ENCODE peak calls at places on chromosomes 5 and 9, in ten cellular contexts. One of them, this sample, is unnamed.

GRCh38 chr9:128987800-128988199 is 40.3 kb downstream of the NUP188 start:
- DNase-seq in psoas muscle: peak; percentile 67
- DNase-seq in endodermal cell: no peak
- DNase-seq in upper lobe of left lung: no peak
- DNase-seq in K562: no peak
- DNase-seq in Peyer's patch: no peak
- DNase-seq in vagina: no peak
- DNase-seq in astrocyte: peak; percentile 83
- DNase-seq in tibial nerve: no peak
- DNase-seq in AG04450: peak; percentile 41
- DNase-seq in this sample: no peak

GRCh38 chr5:82821978-82822927 is 254.9 kb downstream of the TMEM167A start:
- DNase-seq in psoas muscle: no peak
- DNase-seq in endodermal cell: peak; percentile 45
- DNase-seq in upper lobe of left lung: no peak
- DNase-seq in K562: no peak
- DNase-seq in Peyer's patch: no peak
- DNase-seq in vagina: no peak
- DNase-seq in astrocyte: peak; percentile 16
- DNase-seq in tibial nerve: no peak
- DNase-seq in AG04450: no peak
- DNase-seq in this sample: no peak

GRCh38 chr9:129514497-129514867 is 106.4 kb downstream of the C9orf50 start:
- DNase-seq in psoas muscle: no peak
- DNase-seq in endodermal cell: no peak
- DNase-seq in upper lobe of left lung: no peak
- DNase-seq in K562: no peak
- DNase-seq in Peyer's patch: no peak
- DNase-seq in vagina: no peak
- DNase-seq in astrocyte: no peak
- DNase-seq in tibial nerve: no peak
- DNase-seq in AG04450: no peak
- DNase-seq in this sample: no peak

GRCh38 chr5:172665049-172665541 is 24.0 kb downstream of the NEURL1B start:
- DNase-seq in psoas muscle: no peak
- DNase-seq in endodermal cell: no peak
- DNase-seq in upper lobe of left lung: no peak
- DNase-seq in K562: no peak
- DNase-seq in Peyer's patch: peak; percentile 37
- DNase-seq in vagina: no peak
- DNase-seq in astrocyte: no peak
- DNase-seq in tibial nerve: no peak
- DNase-seq in AG04450: no peak
- DNase-seq in this sample: no peak

GRCh38 chr5:72272393-72272792 is 47.6 kb downstream of the MRPS27 start:
- DNase-seq in psoas muscle: no peak
- DNase-seq in endodermal cell: no peak
- DNase-seq in upper lobe of left lung: no peak
- DNase-seq in K562: no peak
- DNase-seq in Peyer's patch: no peak
- DNase-seq in vagina: no peak
- DNase-seq in astrocyte: no peak
- DNase-seq in tibial nerve: no peak
- DNase-seq in AG04450: no peak
- DNase-seq in this sample: no peak

GRCh38 chr5:179228341-179229121 is 116.7 kb downstream of the ADAMTS2 start:
- DNase-seq in psoas muscle: no peak
- DNase-seq in endodermal cell: peak; percentile 72
- DNase-seq in upper lobe of left lung: peak; percentile 61
- DNase-seq in K562: no peak
- DNase-seq in Peyer's patch: peak; percentile 15
- DNase-seq in vagina: no peak
- DNase-seq in astrocyte: no peak
- DNase-seq in tibial nerve: no peak
- DNase-seq in AG04450: no peak
- DNase-seq in this sample: no peak

GRCh38 chr5:6396836-6397535 is 18.6 kb upstream of the MED10 start:
- DNase-seq in psoas muscle: no peak
- DNase-seq in endodermal cell: peak; percentile 33
- DNase-seq in upper lobe of left lung: peak; percentile 74
- DNase-seq in K562: no peak
- DNase-seq in Peyer's patch: no peak
- DNase-seq in vagina: peak; percentile 74
- DNase-seq in astrocyte: no peak
- DNase-seq in tibial nerve: no peak
- DNase-seq in AG04450: no peak
- DNase-seq in this sample: no peak

GRCh38 chr5:116543501-116543900 is 31.1 kb downstream of the SEMA6A start:
- DNase-seq in psoas muscle: no peak
- DNase-seq in endodermal cell: no peak
- DNase-seq in upper lobe of left lung: no peak
- DNase-seq in K562: no peak
- DNase-seq in Peyer's patch: no peak
- DNase-seq in vagina: no peak
- DNase-seq in astrocyte: peak; percentile 86
- DNase-seq in tibial nerve: no peak
- DNase-seq in AG04450: no peak
- DNase-seq in this sample: no peak

GRCh38 chr9:84808416-84808815 is 138.9 kb downstream of the NTRK2 start:
- DNase-seq in psoas muscle: no peak
- DNase-seq in endodermal cell: no peak
- DNase-seq in upper lobe of left lung: no peak
- DNase-seq in K562: no peak
- DNase-seq in Peyer's patch: no peak
- DNase-seq in vagina: no peak
- DNase-seq in astrocyte: no peak
- DNase-seq in tibial nerve: no peak
- DNase-seq in AG04450: no peak
- DNase-seq in this sample: no peak

GRCh38 chr9:84811072-84811725 is 141.7 kb downstream of the NTRK2 start:
- DNase-seq in psoas muscle: no peak
- DNase-seq in endodermal cell: no peak
- DNase-seq in upper lobe of left lung: no peak
- DNase-seq in K562: no peak
- DNase-seq in Peyer's patch: no peak
- DNase-seq in vagina: no peak
- DNase-seq in astrocyte: no peak
- DNase-seq in tibial nerve: no peak
- DNase-seq in AG04450: no peak
- DNase-seq in this sample: no peak

GRCh38 chr9:84804948-84805694 is 135.6 kb downstream of the NTRK2 start:
- DNase-seq in psoas muscle: no peak
- DNase-seq in endodermal cell: no peak
- DNase-seq in upper lobe of left lung: no peak
- DNase-seq in K562: no peak
- DNase-seq in Peyer's patch: no peak
- DNase-seq in vagina: no peak
- DNase-seq in astrocyte: no peak
- DNase-seq in tibial nerve: no peak
- DNase-seq in AG04450: no peak
- DNase-seq in this sample: no peak

GRCh38 chr9:84811726-84812074 is 142.2 kb downstream of the NTRK2 start:
- DNase-seq in psoas muscle: no peak
- DNase-seq in endodermal cell: no peak
- DNase-seq in upper lobe of left lung: no peak
- DNase-seq in K562: no peak
- DNase-seq in Peyer's patch: no peak
- DNase-seq in vagina: no peak
- DNase-seq in astrocyte: no peak
- DNase-seq in tibial nerve: no peak
- DNase-seq in AG04450: no peak
- DNase-seq in this sample: no peak

DNA sequence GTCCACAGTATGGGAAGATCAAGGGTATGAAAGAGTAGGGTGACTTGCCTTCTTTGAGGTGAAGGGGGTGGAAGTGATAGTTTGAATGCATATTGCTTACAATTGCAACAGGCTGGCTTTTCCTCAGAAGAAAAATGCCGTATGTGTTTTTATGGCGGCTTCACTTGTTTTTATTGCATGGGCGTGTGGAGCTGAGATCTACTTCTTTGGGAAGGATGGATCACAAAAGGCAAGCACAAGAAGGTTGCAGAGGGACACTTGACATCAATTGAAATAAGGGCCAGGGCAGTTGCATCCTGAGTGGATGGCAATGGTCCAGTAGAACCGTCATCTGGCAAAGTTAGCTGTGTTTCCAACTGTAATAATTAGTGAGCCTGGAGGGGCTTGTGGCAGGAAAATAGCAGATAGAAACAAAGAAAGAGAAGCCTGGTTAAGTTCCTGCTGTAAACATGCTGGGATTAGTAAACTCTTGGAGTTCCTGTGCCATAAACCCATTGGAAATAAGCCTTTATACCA is 138.4 kb downstream of the NTRK2 start:
- DNase-seq in psoas muscle: no peak
- DNase-seq in endodermal cell: no peak
- DNase-seq in upper lobe of left lung: no peak
- DNase-seq in K562: no peak
- DNase-seq in Peyer's patch: no peak
- DNase-seq in vagina: no peak
- DNase-seq in astrocyte: no peak
- DNase-seq in tibial nerve: no peak
- DNase-seq in AG04450: no peak
- DNase-seq in this sample: no peak
- TF ChIP-seq CTCF in psoas muscle: no peak
- TF ChIP-seq CTCF in endodermal cell: no peak
- TF ChIP-seq CTCF in upper lobe of left lung: no peak
- TF ChIP-seq CTCF in K562: no peak
- TF ChIP-seq CTCF in Peyer's patch: no peak
- TF ChIP-seq CTCF in vagina: no peak
- TF ChIP-seq CTCF in astrocyte: no peak
- TF ChIP-seq CTCF in tibial nerve: no peak
- TF ChIP-seq CTCF in AG04450: no peak
- TF ChIP-seq CTCF in this sample: no peak

GRCh38 chr9:136159851-136160250 is 41.2 kb upstream of the TMEM250 start:
- DNase-seq in psoas muscle: no peak
- DNase-seq in endodermal cell: no peak
- DNase-seq in upper lobe of left lung: peak; percentile 54
- DNase-seq in K562: no peak
- DNase-seq in Peyer's patch: no peak
- DNase-seq in vagina: no peak
- DNase-seq in astrocyte: no peak
- DNase-seq in tibial nerve: no peak
- DNase-seq in AG04450: no peak
- DNase-seq in this sample: no peak
- H3K27me3 ChIP-seq in psoas muscle: peaks cover 53% of the 10 kb centered on the region
- H3K27me3 ChIP-seq in endodermal cell: no peaks in the 10 kb centered on the region
- H3K27me3 ChIP-seq in upper lobe of left lung: no peaks in the 10 kb centered on the region
- H3K27me3 ChIP-seq in K562: peaks cover 70% of the 10 kb centered on the region
- H3K27me3 ChIP-seq in Peyer's patch: no peaks in the 10 kb centered on the region
- H3K27me3 ChIP-seq in vagina: no peaks in the 10 kb centered on the region
- H3K27me3 ChIP-seq in astrocyte: peaks cover 11% of the 10 kb centered on the region
- H3K27me3 ChIP-seq in tibial nerve: no peaks in the 10 kb centered on the region
- H3K27me3 ChIP-seq in AG04450: peaks cover 52% of the 10 kb centered on the region
- H3K27me3 ChIP-seq in this sample: no peaks in the 10 kb centered on the region

GRCh38 chr5:1563617-1564181 is 39.9 kb upstream of the LPCAT1 start:
- DNase-seq in psoas muscle: no peak
- DNase-seq in endodermal cell: no peak
- DNase-seq in upper lobe of left lung: no peak
- DNase-seq in K562: peak; percentile 21
- DNase-seq in Peyer's patch: no peak
- DNase-seq in vagina: no peak
- DNase-seq in astrocyte: no peak
- DNase-seq in tibial nerve: no peak
- DNase-seq in AG04450: no peak
- DNase-seq in this sample: no peak

GRCh38 chr5:1562599-1562998 is 38.8 kb upstream of the LPCAT1 start:
- DNase-seq in psoas muscle: no peak
- DNase-seq in endodermal cell: no peak
- DNase-seq in upper lobe of left lung: no peak
- DNase-seq in K562: no peak
- DNase-seq in Peyer's patch: no peak
- DNase-seq in vagina: no peak
- DNase-seq in astrocyte: no peak
- DNase-seq in tibial nerve: no peak
- DNase-seq in AG04450: no peak
- DNase-seq in this sample: no peak

GRCh38 chr5:1564824-1565736 is 41.3 kb upstream of the LPCAT1 start:
- DNase-seq in psoas muscle: no peak
- DNase-seq in endodermal cell: no peak
- DNase-seq in upper lobe of left lung: no peak
- DNase-seq in K562: peak; percentile 5
- DNase-seq in Peyer's patch: no peak
- DNase-seq in vagina: no peak
- DNase-seq in astrocyte: no peak
- DNase-seq in tibial nerve: no peak
- DNase-seq in AG04450: no peak
- DNase-seq in this sample: no peak

GRCh38 chr5:1563051-1563461 is 39.3 kb upstream of the LPCAT1 start:
- DNase-seq in psoas muscle: no peak
- DNase-seq in endodermal cell: no peak
- DNase-seq in upper lobe of left lung: peak; percentile 78
- DNase-seq in K562: no peak
- DNase-seq in Peyer's patch: no peak
- DNase-seq in vagina: no peak
- DNase-seq in astrocyte: no peak
- DNase-seq in tibial nerve: no peak
- DNase-seq in AG04450: no peak
- DNase-seq in this sample: no peak

DNA sequence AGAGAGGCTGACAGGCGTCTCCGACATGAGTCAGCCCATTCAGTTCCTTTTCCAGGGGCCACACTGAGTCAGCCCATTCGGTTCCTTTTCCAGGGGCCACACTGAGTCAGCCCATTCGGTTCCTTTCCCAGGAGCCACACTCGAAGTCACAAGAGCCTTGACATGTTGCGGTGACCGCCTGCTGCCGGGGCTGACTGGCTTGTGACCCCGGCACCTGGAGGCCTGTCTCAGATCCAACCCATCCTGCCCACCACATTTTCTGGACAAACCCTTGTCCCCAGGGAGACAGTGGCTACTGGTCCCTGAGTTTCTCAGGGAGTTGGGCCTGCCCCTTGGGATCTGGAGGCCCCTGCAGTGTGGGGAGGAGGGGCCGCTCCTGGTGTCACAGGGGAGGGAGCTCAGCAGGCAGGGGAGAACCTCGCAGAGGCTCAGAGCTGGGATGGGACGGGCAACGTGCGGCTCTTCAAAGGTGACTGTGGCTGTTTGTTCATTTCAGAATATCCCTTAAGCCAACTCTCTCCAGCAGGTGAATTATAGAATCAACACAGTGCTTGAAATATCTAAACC is 40.5 kb upstream of the LPCAT1 start:
- DNase-seq in psoas muscle: no peak
- DNase-seq in endodermal cell: no peak
- DNase-seq in upper lobe of left lung: peak; percentile 70
- DNase-seq in K562: peak; percentile 6
- DNase-seq in Peyer's patch: no peak
- DNase-seq in vagina: no peak
- DNase-seq in astrocyte: peak; percentile 60
- DNase-seq in tibial nerve: no peak
- DNase-seq in AG04450: no peak
- DNase-seq in this sample: no peak
- H3K27ac ChIP-seq in psoas muscle: no peak overlapping the region
- H3K27ac ChIP-seq in endodermal cell: no peak overlapping the region
- H3K27ac ChIP-seq in upper lobe of left lung: peak overlapping the region; percentile 50
- H3K27ac ChIP-seq in K562: no peak overlapping the region
- H3K27ac ChIP-seq in Peyer's patch: no peak overlapping the region
- H3K27ac ChIP-seq in vagina: no peak overlapping the region
- H3K27ac ChIP-seq in astrocyte: no peak overlapping the region
- H3K27ac ChIP-seq in tibial nerve: no peak overlapping the region
- H3K27ac ChIP-seq in AG04450: no peak overlapping the region
- H3K27ac ChIP-seq in this sample: no peak overlapping the region

GRCh38 chr5:32276173-32276853 is 36.4 kb downstream of the MTMR12 start:
- DNase-seq in psoas muscle: no peak
- DNase-seq in endodermal cell: peak; percentile 66
- DNase-seq in upper lobe of left lung: no peak
- DNase-seq in K562: no peak
- DNase-seq in Peyer's patch: no peak
- DNase-seq in vagina: no peak
- DNase-seq in astrocyte: peak; percentile 62
- DNase-seq in tibial nerve: no peak
- DNase-seq in AG04450: no peak
- DNase-seq in this sample: no peak

GRCh38 chr5:32279786-32280185 is 33.0 kb downstream of the MTMR12 start:
- DNase-seq in psoas muscle: no peak
- DNase-seq in endodermal cell: no peak
- DNase-seq in upper lobe of left lung: no peak
- DNase-seq in K562: no peak
- DNase-seq in Peyer's patch: no peak
- DNase-seq in vagina: no peak
- DNase-seq in astrocyte: no peak
- DNase-seq in tibial nerve: no peak
- DNase-seq in AG04450: no peak
- DNase-seq in this sample: no peak

GRCh38 chr5:32278403-32278802 is 34.3 kb downstream of the MTMR12 start:
- DNase-seq in psoas muscle: no peak
- DNase-seq in endodermal cell: no peak
- DNase-seq in upper lobe of left lung: no peak
- DNase-seq in K562: no peak
- DNase-seq in Peyer's patch: no peak
- DNase-seq in vagina: no peak
- DNase-seq in astrocyte: peak; percentile 85
- DNase-seq in tibial nerve: no peak
- DNase-seq in AG04450: peak; percentile 61
- DNase-seq in this sample: no peak

GRCh38 chr5:32279223-32279622 is 33.5 kb downstream of the MTMR12 start:
- DNase-seq in psoas muscle: no peak
- DNase-seq in endodermal cell: no peak
- DNase-seq in upper lobe of left lung: no peak
- DNase-seq in K562: no peak
- DNase-seq in Peyer's patch: no peak
- DNase-seq in vagina: no peak
- DNase-seq in astrocyte: no peak
- DNase-seq in tibial nerve: no peak
- DNase-seq in AG04450: no peak
- DNase-seq in this sample: no peak

DNA sequence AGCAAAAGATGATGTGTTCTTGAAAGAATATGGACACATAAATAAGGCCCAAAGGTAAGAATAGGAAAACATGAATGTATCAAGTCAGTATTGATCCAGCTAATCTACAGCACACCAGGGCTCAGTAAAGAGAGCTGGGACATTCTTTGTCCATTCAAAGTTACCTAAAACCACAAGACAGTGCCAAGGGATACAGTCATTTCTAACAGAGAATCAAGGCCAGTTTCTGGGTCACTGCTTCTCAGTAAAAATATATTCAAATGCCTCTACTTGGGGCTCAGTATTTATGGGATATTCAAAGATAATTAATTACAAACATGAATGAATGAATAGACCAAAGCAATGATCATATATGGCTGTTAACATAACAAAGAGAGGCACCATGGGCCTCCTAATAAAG is 35.0 kb downstream of the MTMR12 start:
- DNase-seq in psoas muscle: no peak
- DNase-seq in endodermal cell: no peak
- DNase-seq in upper lobe of left lung: no peak
- DNase-seq in K562: no peak
- DNase-seq in Peyer's patch: no peak
- DNase-seq in vagina: no peak
- DNase-seq in astrocyte: no peak
- DNase-seq in tibial nerve: no peak
- DNase-seq in AG04450: no peak
- DNase-seq in this sample: no peak
- TF ChIP-seq CTCF in psoas muscle: no peak
- TF ChIP-seq CTCF in endodermal cell: no peak
- TF ChIP-seq CTCF in upper lobe of left lung: no peak
- TF ChIP-seq CTCF in K562: no peak
- TF ChIP-seq CTCF in Peyer's patch: no peak
- TF ChIP-seq CTCF in vagina: no peak
- TF ChIP-seq CTCF in astrocyte: no peak
- TF ChIP-seq CTCF in tibial nerve: no peak
- TF ChIP-seq CTCF in AG04450: no peak
- TF ChIP-seq CTCF in this sample: no peak